ENCODE peak calls at places on chromosomes 4 and X, in five cellular contexts. M is lower lobe of right lung, Z is MM.1S, L is kidney, K is AG04450. J is an unnamed sample.

GRCh38 chr4:62914758-62915157 is 1494.5 kb downstream of the TECRL start:
- DNase-seq in M (no peak), Z (no peak), L (no peak), K (no peak), J (no peak)

GRCh38 chrX:14013074-14013473 is 16.6 kb downstream of the GEMIN8 start:
- DNase-seq in M (no peak), Z (no peak), L (no peak), K (no peak), J (no peak)

GRCh38 chr4:165631912-165632311 is 241.1 kb upstream of the TLL1 start:
- DNase-seq in M (no peak), Z (no peak), L (no peak), K (no peak), J (no peak)

GRCh38 chr4:47122592-47123291 is 91.4 kb downstream of the GABRB1 start:
- DNase-seq in M (no peak), Z (peak), L (no peak), K (peak), J (no peak)

GRCh38 chr4:15031993-15032660 is 29.8 kb downstream of the CPEB2 start:
- DNase-seq in M (no peak), Z (no peak), L (peak), K (no peak), J (no peak)

GRCh38 chr4:183408791-183409190 is 35.6 kb upstream of the CDKN2AIP start:
- DNase-seq in M (no peak), Z (no peak), L (no peak), K (no peak), J (peak)

GRCh38 chr4:70678383-70678999 is 9.8 kb upstream of the UTP3 start:
- DNase-seq in M (no peak), Z (peak), L (no peak), K (no peak), J (no peak)

GRCh38 chrX:19852014-19853005 is 35.1 kb downstream of the SH3KBP1 start:
- DNase-seq in M (no peak), Z (no peak), L (no peak), K (peak), J (no peak)

GRCh38 chrX:144716187-144716586 is 531.1 kb upstream of the SPANXN1 start:
- DNase-seq in M (no peak), Z (no peak), L (no peak), K (no peak), J (no peak)

GRCh38 chrX:56790778-56791177 is 61.7 kb downstream of the NBDY start:
- DNase-seq in M (no peak), Z (no peak), L (peak), K (no peak), J (peak)

GRCh38 chr4:174629265-174629664 is 107.0 kb upstream of the HPGD start:
- DNase-seq in M (no peak), Z (no peak), L (no peak), K (no peak), J (no peak)

GRCh38 chrX:14630724-14631123 is 101.4 kb downstream of the GLRA2 start:
- DNase-seq in M (no peak), Z (no peak), L (no peak), K (no peak), J (no peak)

GRCh38 chr4:139540637-139541036 is 15.4 kb downstream of the SETD7 start:
- DNase-seq in M (no peak), Z (no peak), L (no peak), K (no peak), J (no peak)

GRCh38 chr4:139619644-139620043 is 46.0 kb upstream of the MGST2 start:
- DNase-seq in M (no peak), Z (peak), L (no peak), K (no peak), J (no peak)

GRCh38 chr4:84673475-84674230 is 90.7 kb downstream of the CDS1 start:
- DNase-seq in M (no peak), Z (no peak), L (no peak), K (peak), J (no peak)

GRCh38 chr4:152937535-152938236 is 1.6 kb downstream of the FHDC1 start:
- DNase-seq in M (peak), Z (peak), L (peak), K (no peak), J (peak)

GRCh38 chr4:118281611-118282442 is 71.0 kb downstream of the PRSS12 start:
- DNase-seq in M (no peak), Z (no peak), L (peak), K (no peak), J (no peak)

GRCh38 chrX:39729834-39730670 is 367.7 kb downstream of the BCOR start:
- DNase-seq in M (no peak), Z (no peak), L (no peak), K (no peak), J (no peak)

GRCh38 chr4:152535236-152535902 is 523 bp downstream of the FBXW7 start:
- DNase-seq in M (peak), Z (peak), L (peak), K (no peak), J (no peak)

GRCh38 chr4:617644-618330 is 7.6 kb upstream of the PDE6B start:
- DNase-seq in M (peak), Z (no peak), L (peak), K (no peak), J (peak)

GRCh38 chr4:103498161-103499070 is 221.4 kb downstream of the TACR3 start:
- DNase-seq in M (no peak), Z (no peak), L (no peak), K (no peak), J (no peak)

GRCh38 chrX:135383249-135383648 is 38.5 kb upstream of the SMIM10L2A start:
- DNase-seq in M (no peak), Z (no peak), L (no peak), K (no peak), J (no peak)

GRCh38 chr4:74623041-74623440 is 171.3 kb downstream of the BTC start:
- DNase-seq in M (no peak), Z (peak), L (no peak), K (no peak), J (no peak)

GRCh38 chr4:16677545-16677944 is 220.9 kb downstream of the LDB2 start:
- DNase-seq in M (no peak), Z (no peak), L (no peak), K (no peak), J (no peak)

GRCh38 chrX:15745179-15745578 is 7.1 kb downstream of the CA5B start:
- DNase-seq in M (no peak), Z (no peak), L (no peak), K (no peak), J (no peak)

GRCh38 chr4:141132689-141133145 is 552 bp downstream of the RNF150 start:
- DNase-seq in M (no peak), Z (no peak), L (peak), K (no peak), J (peak)

GRCh38 chr4:141134586-141134985 is 1.3 kb upstream of the RNF150 start:
- DNase-seq in M (no peak), Z (no peak), L (no peak), K (no peak), J (no peak)

GRCh38 chr4:141134051-141134450 is 782 bp upstream of the RNF150 start:
- DNase-seq in M (no peak), Z (no peak), L (no peak), K (no peak), J (no peak)

GRCh38 chr4:141131738-141132688 is 1.3 kb downstream of the RNF150 start:
- DNase-seq in M (no peak), Z (no peak), L (peak), K (no peak), J (peak)

GRCh38 chr4:141133146-141134006 is at the start of gene RNF150:
- DNase-seq in M (peak), Z (peak), L (peak), K (peak), J (peak)
- H3K27ac ChIP-seq in M (no peak), Z (no peak), L (peak), K (no peak), J (no peak)

GRCh38 chr4:57097711-57098110 is 12.5 kb downstream of the IGFBP7 start:
- DNase-seq in M (no peak), Z (no peak), L (no peak), K (no peak), J (no peak)
- H3K4me3 ChIP-seq in M (no peak), Z (no peak), L (no peak), K (no peak), J (no peak)

DNA sequence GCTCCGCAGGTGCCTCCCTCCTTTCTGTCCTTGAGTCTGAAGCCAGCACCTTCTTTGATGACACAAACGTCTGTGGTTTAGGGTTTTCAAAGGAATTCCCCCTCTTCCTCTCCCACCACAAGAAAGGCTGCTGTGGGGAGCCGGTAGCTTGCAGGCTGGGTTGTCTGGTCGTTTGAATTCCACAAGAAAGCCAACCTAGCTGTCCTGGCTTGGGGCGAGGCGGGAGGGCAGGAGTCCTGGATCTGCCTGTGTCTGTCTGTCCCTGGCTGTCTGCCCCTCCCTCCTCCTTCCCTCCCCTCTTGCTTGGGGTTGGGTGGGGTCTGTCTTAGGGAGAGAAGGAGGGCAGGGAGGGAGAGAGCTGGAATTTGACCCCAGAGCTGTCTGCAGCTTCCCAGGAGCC is 56.3 kb downstream of the SHROOM2 start:
- DNase-seq in M (no peak), Z (no peak), L (no peak), K (no peak), J (no peak)
- H3K27ac ChIP-seq in M (no peak), Z (no peak), L (no peak), K (no peak), J (no peak)

GRCh38 chr4:185932491-185932890 is 120.5 kb upstream of the SORBS2 start:
- DNase-seq in M (no peak), Z (no peak), L (no peak), K (no peak), J (no peak)
- H3K4me3 ChIP-seq in M (no peak), Z (no peak), L (no peak), K (no peak), J (no peak)

GRCh38 chrX:107574711-107575110 is 53.6 kb upstream of the PRPS1 start:
- DNase-seq in M (no peak), Z (no peak), L (no peak), K (no peak), J (no peak)

GRCh38 chrX:107574054-107574683 is 54.1 kb upstream of the PRPS1 start:
- DNase-seq in M (no peak), Z (no peak), L (no peak), K (peak), J (no peak)

GRCh38 chrX:107571296-107571998 is 56.9 kb upstream of the PRPS1 start:
- DNase-seq in M (no peak), Z (no peak), L (no peak), K (peak), J (no peak)

GRCh38 chrX:107576392-107576791 is 51.9 kb upstream of the PRPS1 start:
- DNase-seq in M (no peak), Z (no peak), L (no peak), K (no peak), J (no peak)

GRCh38 chrX:107573016-107573415 is 55.3 kb upstream of the PRPS1 start:
- DNase-seq in M (no peak), Z (no peak), L (no peak), K (no peak), J (no peak)
- H3K27ac ChIP-seq in M (no peak), Z (no peak), L (no peak), K (no peak), J (no peak)

GRCh38 chrX:123673813-123674212 is 59.0 kb downstream of the THOC2 start:
- DNase-seq in M (no peak), Z (no peak), L (no peak), K (no peak), J (no peak)

DNA sequence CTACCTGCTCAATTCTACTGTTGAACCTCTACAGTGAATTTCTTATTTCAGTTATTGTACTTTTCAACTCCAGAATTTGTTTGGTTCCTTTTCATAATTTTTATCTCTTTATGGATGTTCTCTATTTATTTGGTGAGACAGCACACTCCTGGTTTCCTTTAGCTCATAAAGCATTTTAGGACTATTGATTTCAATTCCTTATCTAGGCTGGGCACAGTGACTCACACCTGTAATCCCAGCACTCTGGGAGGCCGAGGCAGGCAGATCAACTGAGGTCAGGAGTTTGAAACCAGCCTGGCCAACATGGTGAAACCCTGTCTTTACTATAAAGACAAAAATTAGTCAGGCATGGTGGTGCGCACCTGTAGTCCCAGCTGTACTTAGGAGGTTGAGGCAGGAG is 57.7 kb downstream of the THOC2 start:
- DNase-seq in M (no peak), Z (no peak), L (no peak), K (no peak), J (no peak)
- H3K4me3 ChIP-seq in M (no peak), Z (no peak), L (no peak), K (no peak), J (no peak)

GRCh38 chr4:56844817-56845580 is 23.5 kb upstream of the SPINK2 start:
- DNase-seq in M (no peak), Z (no peak), L (no peak), K (no peak), J (no peak)
- H3K27ac ChIP-seq in M (no peak), Z (no peak), L (no peak), K (no peak), J (no peak)

GRCh38 chrX:55008571-55009358 is 8.6 kb downstream of the APEX2 start:
- DNase-seq in M (no peak), Z (no peak), L (no peak), K (no peak), J (no peak)

GRCh38 chrX:55011294-55011693 is 11.1 kb downstream of the APEX2 start:
- DNase-seq in M (no peak), Z (no peak), L (no peak), K (no peak), J (no peak)

GRCh38 chrX:55006827-55007621 is 6.9 kb downstream of the APEX2 start:
- DNase-seq in M (no peak), Z (no peak), L (no peak), K (no peak), J (no peak)

GRCh38 chrX:55004231-55004630 is 4.1 kb downstream of the APEX2 start:
- DNase-seq in M (no peak), Z (no peak), L (no peak), K (no peak), J (no peak)

GRCh38 chrX:55007633-55008032 is 7.5 kb downstream of the APEX2 start:
- DNase-seq in M (no peak), Z (no peak), L (no peak), K (peak), J (no peak)
- H3K4me3 ChIP-seq in M (no peak), Z (no peak), L (no peak), K (no peak), J (no peak)

DNA sequence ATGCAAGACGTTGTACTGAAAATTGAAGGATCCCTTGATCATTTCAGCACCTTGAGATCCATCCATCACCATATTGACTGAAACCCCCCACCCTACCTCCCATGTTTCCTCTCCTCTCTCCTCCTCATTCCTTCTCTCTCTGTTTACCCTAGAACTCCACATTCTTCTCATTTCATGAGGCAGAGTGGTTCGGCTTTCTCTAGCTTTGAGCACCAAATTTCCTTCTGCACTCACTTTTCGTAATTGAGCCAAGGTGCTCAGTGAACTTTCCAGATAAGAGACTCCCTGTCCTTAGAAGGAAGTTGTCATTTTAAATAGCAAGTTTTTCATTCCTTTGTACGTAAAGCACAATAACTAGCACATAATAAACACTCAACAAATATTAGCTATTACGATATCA is 108.3 kb upstream of the SLC34A2 start:
- DNase-seq in M (no peak), Z (no peak), L (no peak), K (no peak), J (no peak)
- H3K27ac ChIP-seq in M (peak), Z (no peak), L (no peak), K (no peak), J (peak)

J was measured in upper lobe of right lung.